ENCODE peak calls at places on chromosomes 7 and 10, in six cellular contexts. One of them, this sample, is unnamed.

GRCh38 chr10:116255931-116256748 is 16.9 kb downstream of the GFRA1 start:
- DNase-seq in stimulated activated CD4-positive, alpha-beta T cell treated with anti-CD3 and anti-CD28 coated beads, Interleukin-1b, Interleukin-23, amount 100 ng/mL, for 24 hours: no peak
- DNase-seq in RPMI7951: no peak
- DNase-seq in CD8-positive, alpha-beta memory T cell: no peak
- DNase-seq in AG04450: no peak
- DNase-seq in hypothalamus: no peak
- DNase-seq in this sample: peak

GRCh38 chr10:113475381-113475807 is 77.5 kb upstream of the HABP2 start:
- DNase-seq in RPMI7951: peak
- DNase-seq in hypothalamus: no peak
- DNase-seq in CD8-positive, alpha-beta memory T cell: no peak
- DNase-seq in AG04450: no peak
- DNase-seq in stimulated activated CD4-positive, alpha-beta T cell treated with anti-CD3 and anti-CD28 coated beads, Interleukin-1b, Interleukin-23, amount 100 ng/mL, for 24 hours: no peak
- DNase-seq in this sample: peak

GRCh38 chr10:30000802-30001571 is 58.4 kb downstream of the JCAD start:
- DNase-seq in RPMI7951: peak
- DNase-seq in AG04450: peak
- DNase-seq in hypothalamus: no peak
- DNase-seq in stimulated activated CD4-positive, alpha-beta T cell treated with anti-CD3 and anti-CD28 coated beads, Interleukin-1b, Interleukin-23, amount 100 ng/mL, for 24 hours: no peak
- DNase-seq in CD8-positive, alpha-beta memory T cell: no peak
- DNase-seq in this sample: peak

GRCh38 chr10:23403719-23404118 is 35.2 kb upstream of the OTUD1 start:
- DNase-seq in CD8-positive, alpha-beta memory T cell: no peak
- DNase-seq in hypothalamus: no peak
- DNase-seq in stimulated activated CD4-positive, alpha-beta T cell treated with anti-CD3 and anti-CD28 coated beads, Interleukin-1b, Interleukin-23, amount 100 ng/mL, for 24 hours: no peak
- DNase-seq in AG04450: no peak
- DNase-seq in RPMI7951: no peak
- DNase-seq in this sample: no peak

GRCh38 chr10:13346280-13346819 is 1.7 kb downstream of the SEPHS1 start:
- DNase-seq in CD8-positive, alpha-beta memory T cell: no peak
- DNase-seq in hypothalamus: no peak
- DNase-seq in AG04450: no peak
- DNase-seq in RPMI7951: peak
- DNase-seq in stimulated activated CD4-positive, alpha-beta T cell treated with anti-CD3 and anti-CD28 coated beads, Interleukin-1b, Interleukin-23, amount 100 ng/mL, for 24 hours: no peak
- DNase-seq in this sample: peak

GRCh38 chr10:26621889-26622681 is 75.4 kb upstream of the PDSS1 start:
- DNase-seq in hypothalamus: no peak
- DNase-seq in RPMI7951: peak
- DNase-seq in stimulated activated CD4-positive, alpha-beta T cell treated with anti-CD3 and anti-CD28 coated beads, Interleukin-1b, Interleukin-23, amount 100 ng/mL, for 24 hours: no peak
- DNase-seq in CD8-positive, alpha-beta memory T cell: no peak
- DNase-seq in AG04450: no peak
- DNase-seq in this sample: no peak

GRCh38 chr7:19762631-19763030 is 10.8 kb downstream of the TMEM196 start:
- DNase-seq in stimulated activated CD4-positive, alpha-beta T cell treated with anti-CD3 and anti-CD28 coated beads, Interleukin-1b, Interleukin-23, amount 100 ng/mL, for 24 hours: no peak
- DNase-seq in AG04450: no peak
- DNase-seq in RPMI7951: no peak
- DNase-seq in CD8-positive, alpha-beta memory T cell: no peak
- DNase-seq in hypothalamus: no peak
- DNase-seq in this sample: no peak

GRCh38 chr10:79268717-79269116 is 78.6 kb upstream of the PPIF start:
- DNase-seq in stimulated activated CD4-positive, alpha-beta T cell treated with anti-CD3 and anti-CD28 coated beads, Interleukin-1b, Interleukin-23, amount 100 ng/mL, for 24 hours: no peak
- DNase-seq in CD8-positive, alpha-beta memory T cell: no peak
- DNase-seq in AG04450: no peak
- DNase-seq in RPMI7951: peak
- DNase-seq in hypothalamus: no peak
- DNase-seq in this sample: no peak

GRCh38 chr10:90274721-90275468 is 573.5 kb downstream of the KIF20B start:
- DNase-seq in AG04450: no peak
- DNase-seq in hypothalamus: no peak
- DNase-seq in CD8-positive, alpha-beta memory T cell: no peak
- DNase-seq in stimulated activated CD4-positive, alpha-beta T cell treated with anti-CD3 and anti-CD28 coated beads, Interleukin-1b, Interleukin-23, amount 100 ng/mL, for 24 hours: no peak
- DNase-seq in RPMI7951: peak
- DNase-seq in this sample: peak

GRCh38 chr7:90955641-90956207 is 308.5 kb upstream of the FZD1 start:
- DNase-seq in stimulated activated CD4-positive, alpha-beta T cell treated with anti-CD3 and anti-CD28 coated beads, Interleukin-1b, Interleukin-23, amount 100 ng/mL, for 24 hours: no peak
- DNase-seq in AG04450: no peak
- DNase-seq in CD8-positive, alpha-beta memory T cell: no peak
- DNase-seq in RPMI7951: no peak
- DNase-seq in hypothalamus: no peak
- DNase-seq in this sample: no peak

GRCh38 chr7:126511046-126511445 is 741.7 kb downstream of the GRM8 start:
- DNase-seq in stimulated activated CD4-positive, alpha-beta T cell treated with anti-CD3 and anti-CD28 coated beads, Interleukin-1b, Interleukin-23, amount 100 ng/mL, for 24 hours: no peak
- DNase-seq in RPMI7951: no peak
- DNase-seq in AG04450: no peak
- DNase-seq in hypothalamus: no peak
- DNase-seq in CD8-positive, alpha-beta memory T cell: no peak
- DNase-seq in this sample: no peak

GRCh38 chr7:956031-956430 is 1.6 kb upstream of the ADAP1 start:
- DNase-seq in hypothalamus: no peak
- DNase-seq in stimulated activated CD4-positive, alpha-beta T cell treated with anti-CD3 and anti-CD28 coated beads, Interleukin-1b, Interleukin-23, amount 100 ng/mL, for 24 hours: no peak
- DNase-seq in RPMI7951: no peak
- DNase-seq in AG04450: no peak
- DNase-seq in CD8-positive, alpha-beta memory T cell: no peak
- DNase-seq in this sample: no peak

GRCh38 chr7:81285142-81285871 is 366.5 kb upstream of the SEMA3C start:
- DNase-seq in CD8-positive, alpha-beta memory T cell: no peak
- DNase-seq in hypothalamus: no peak
- DNase-seq in RPMI7951: peak
- DNase-seq in AG04450: peak
- DNase-seq in stimulated activated CD4-positive, alpha-beta T cell treated with anti-CD3 and anti-CD28 coated beads, Interleukin-1b, Interleukin-23, amount 100 ng/mL, for 24 hours: no peak
- DNase-seq in this sample: peak

GRCh38 chr7:46414946-46415345 is 493.9 kb upstream of the IGFBP3 start:
- DNase-seq in CD8-positive, alpha-beta memory T cell: no peak
- DNase-seq in AG04450: no peak
- DNase-seq in hypothalamus: no peak
- DNase-seq in RPMI7951: no peak
- DNase-seq in stimulated activated CD4-positive, alpha-beta T cell treated with anti-CD3 and anti-CD28 coated beads, Interleukin-1b, Interleukin-23, amount 100 ng/mL, for 24 hours: no peak
- DNase-seq in this sample: no peak

GRCh38 chr7:149792220-149792595 is 18.8 kb upstream of the ZNF467 start:
- DNase-seq in hypothalamus: no peak
- DNase-seq in stimulated activated CD4-positive, alpha-beta T cell treated with anti-CD3 and anti-CD28 coated beads, Interleukin-1b, Interleukin-23, amount 100 ng/mL, for 24 hours: no peak
- DNase-seq in CD8-positive, alpha-beta memory T cell: no peak
- DNase-seq in AG04450: no peak
- DNase-seq in RPMI7951: no peak
- DNase-seq in this sample: no peak